ENCODE peak calls at places on chromosomes 16 and 17, in five cellular contexts. G is sigmoid colon, Y is neural progenitor cell, B is transverse colon, Q is tibial artery. A is an unnamed sample. For H3K36me3, the result is how much of the 10 kb centered on the place peaks cover.

GRCh38 chr17:2171725-2172446 is 117.0 kb downstream of the HIC1 start:
- DNase-seq in G (peak), Y (no peak), B (peak), Q (peak), A (peak)

GRCh38 chr16:66521951-66522771 is 27.8 kb downstream of the TK2 start:
- DNase-seq in G (no peak), Y (no peak), B (peak), Q (no peak), A (peak)

GRCh38 chr17:35428229-35428628 is 4.1 kb downstream of the SLFN12 start:
- DNase-seq in G (no peak), Y (no peak), B (no peak), Q (no peak), A (no peak)

GRCh38 chr16:10242076-10242475 is 59.8 kb upstream of the GRIN2A start:
- DNase-seq in G (no peak), Y (no peak), B (no peak), Q (no peak), A (no peak)

GRCh38 chr17:7956208-7956965 is 24.4 kb downstream of the CNTROB start:
- DNase-seq in G (peak), Y (no peak), B (peak), Q (peak), A (no peak)

GRCh38 chr16:78515421-78515820 is 416.0 kb downstream of the WWOX start:
- DNase-seq in G (no peak), Y (no peak), B (no peak), Q (no peak), A (no peak)

GRCh38 chr17:54527941-54528340 is 372.7 kb upstream of the TOM1L1 start:
- DNase-seq in G (no peak), Y (no peak), B (no peak), Q (no peak), A (no peak)

GRCh38 chr16:54241525-54241924 is 45.1 kb downstream of the IRX3 start:
- DNase-seq in G (no peak), Y (no peak), B (no peak), Q (no peak), A (no peak)

GRCh38 chr17:50879086-50879485 is 12.9 kb upstream of the TOB1 start:
- DNase-seq in G (no peak), Y (no peak), B (no peak), Q (no peak), A (no peak)

GRCh38 chr16:57518520-57518919 is 17.9 kb downstream of the CCDC102A start:
- DNase-seq in G (no peak), Y (no peak), B (no peak), Q (no peak), A (no peak)

GRCh38 chr16:30609928-30610839 is at the start of gene ZNF689:
- DNase-seq in G (peak), Y (peak), B (peak), Q (peak), A (peak)

GRCh38 chr17:68377771-68378201 is 79.5 kb downstream of the WIPI1 start:
- DNase-seq in G (no peak), Y (peak), B (no peak), Q (no peak), A (no peak)

GRCh38 chr17:66667491-66668030 is 167.4 kb upstream of the CACNG5 start:
- DNase-seq in G (no peak), Y (no peak), B (no peak), Q (no peak), A (no peak)

GRCh38 chr17:78820841-78821240 is 19.8 kb downstream of the USP36 start:
- DNase-seq in G (no peak), Y (no peak), B (no peak), Q (no peak), A (no peak)
- H3K36me3 ChIP-seq in G (half or more), Y (under half), B (under half), Q (half or more), A (under half)

GRCh38 chr17:49510059-49510719 is 15.1 kb downstream of the NGFR start:
- DNase-seq in G (no peak), Y (no peak), B (no peak), Q (no peak), A (no peak)
- H3K36me3 ChIP-seq in G (under half), Y (under half), B (under half), Q (under half), A (under half)

DNA sequence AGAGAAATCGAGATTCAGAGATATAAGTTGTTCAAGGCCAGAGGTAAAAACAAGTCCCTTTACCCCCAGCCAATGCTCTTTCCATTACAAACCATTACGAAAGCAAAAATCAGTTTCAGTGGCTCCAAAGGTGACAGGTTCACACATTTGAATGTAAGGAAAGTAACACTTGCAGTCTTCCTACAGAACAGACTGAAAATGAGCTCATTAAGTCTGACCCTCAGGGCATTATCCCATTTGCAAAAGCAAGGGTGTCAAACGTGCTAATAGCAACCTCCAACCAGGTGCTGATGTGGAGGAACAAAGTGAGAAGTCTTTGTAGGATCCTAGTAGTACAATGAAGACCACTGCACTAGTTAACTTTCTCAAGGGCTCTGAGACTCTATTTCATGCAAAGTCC is 65.2 kb downstream of the XPO6 start:
- DNase-seq in G (no peak), Y (no peak), B (no peak), Q (no peak), A (no peak)
- H3K36me3 ChIP-seq in G (half or more), Y (under half), B (under half), Q (half or more), A (under half)

GRCh38 chr16:81642943-81643342 is 136.1 kb upstream of the PLCG2 start:
- DNase-seq in G (no peak), Y (no peak), B (no peak), Q (no peak), A (no peak)
- H3K36me3 ChIP-seq in G (under half), Y (under half), B (under half), Q (under half), A (under half)

A was measured in breast epithelium.